ENCODE peak calls at places on chromosomes 11 and 22, in seven cellular contexts. One of them, this sample, is unnamed.

GRCh38 chr11:71251159-71251721 is 1.1 kb downstream of the SHANK2 start:
- DNase-seq in H9: peak; percentile 35
- DNase-seq in GM13977: peak; percentile 53
- DNase-seq in Caco-2: peak; percentile 41
- DNase-seq in fibroblast of pulmonary artery: no peak
- DNase-seq in RWPE2: no peak
- DNase-seq in astrocyte of the spinal cord: no peak
- DNase-seq in this sample: no peak

GRCh38 chr11:6568191-6568918 is 35.1 kb downstream of the RRP8 start:
- DNase-seq in Caco-2: no peak
- DNase-seq in RWPE2: no peak
- DNase-seq in astrocyte of the spinal cord: peak; percentile 73
- DNase-seq in H9: peak; percentile 73
- DNase-seq in fibroblast of pulmonary artery: peak; percentile 89
- DNase-seq in GM13977: peak; percentile 21
- DNase-seq in this sample: no peak

GRCh38 chr22:48483764-48484528 is 1343.7 kb downstream of the BRD1 start:
- DNase-seq in astrocyte of the spinal cord: no peak
- DNase-seq in H9: peak; percentile 41
- DNase-seq in Caco-2: peak; percentile 23
- DNase-seq in fibroblast of pulmonary artery: no peak
- DNase-seq in RWPE2: no peak
- DNase-seq in GM13977: no peak
- DNase-seq in this sample: no peak

GRCh38 chr11:42407379-42407778 is 904.4 kb upstream of the API5 start:
- DNase-seq in Caco-2: no peak
- DNase-seq in H9: peak; percentile 95
- DNase-seq in GM13977: no peak
- DNase-seq in astrocyte of the spinal cord: no peak
- DNase-seq in fibroblast of pulmonary artery: peak; percentile 57
- DNase-seq in RWPE2: no peak
- DNase-seq in this sample: no peak

GRCh38 chr11:2807276-2807681 is 78.3 kb downstream of the CDKN1C start:
- DNase-seq in Caco-2: peak; percentile 31
- DNase-seq in GM13977: no peak
- DNase-seq in RWPE2: peak; percentile 46
- DNase-seq in fibroblast of pulmonary artery: peak; percentile 30
- DNase-seq in astrocyte of the spinal cord: peak; percentile 15
- DNase-seq in H9: peak; percentile 19
- DNase-seq in this sample: peak; percentile 72

GRCh38 chr22:27135582-27135981 is 478.2 kb downstream of the MIAT start:
- DNase-seq in astrocyte of the spinal cord: peak; percentile 64
- DNase-seq in Caco-2: peak; percentile 41
- DNase-seq in RWPE2: no peak
- DNase-seq in GM13977: no peak
- DNase-seq in fibroblast of pulmonary artery: peak; percentile 75
- DNase-seq in H9: no peak
- DNase-seq in this sample: no peak

GRCh38 chr11:85810871-85811611 is at the start of gene SYTL2:
- DNase-seq in GM13977: peak; percentile 66
- DNase-seq in RWPE2: peak; percentile 51
- DNase-seq in astrocyte of the spinal cord: peak; percentile 50
- DNase-seq in Caco-2: peak; percentile 84
- DNase-seq in fibroblast of pulmonary artery: peak; percentile 22
- DNase-seq in H9: peak; percentile 82
- DNase-seq in this sample: no peak

GRCh38 chr11:117044287-117045035 is 53.8 kb downstream of the SIK3 start:
- DNase-seq in H9: no peak
- DNase-seq in astrocyte of the spinal cord: no peak
- DNase-seq in GM13977: no peak
- DNase-seq in fibroblast of pulmonary artery: no peak
- DNase-seq in RWPE2: no peak
- DNase-seq in Caco-2: no peak
- DNase-seq in this sample: no peak

GRCh38 chr11:126115820-126116319 is 53.2 kb upstream of the CDON start:
- DNase-seq in H9: no peak
- DNase-seq in fibroblast of pulmonary artery: peak; percentile 73
- DNase-seq in RWPE2: no peak
- DNase-seq in astrocyte of the spinal cord: peak; percentile 78
- DNase-seq in GM13977: no peak
- DNase-seq in Caco-2: peak; percentile 70
- DNase-seq in this sample: no peak
- TF ChIP-seq CTCF in H9: peak; percentile 29
- TF ChIP-seq CTCF in fibroblast of pulmonary artery: peak; percentile 15
- TF ChIP-seq CTCF in RWPE2: peak; percentile 23
- TF ChIP-seq CTCF in astrocyte of the spinal cord: peak; percentile 36
- TF ChIP-seq CTCF in GM13977: no peak
- TF ChIP-seq CTCF in Caco-2: peak; percentile 58
- TF ChIP-seq CTCF in this sample: peak; percentile 68

GRCh38 chr11:119694334-119694733 is 34.7 kb downstream of the NECTIN1 start:
- DNase-seq in H9: no peak
- DNase-seq in Caco-2: no peak
- DNase-seq in GM13977: peak; percentile 67
- DNase-seq in astrocyte of the spinal cord: no peak
- DNase-seq in RWPE2: no peak
- DNase-seq in fibroblast of pulmonary artery: no peak
- DNase-seq in this sample: no peak
- TF ChIP-seq CTCF in H9: peak; percentile 31
- TF ChIP-seq CTCF in Caco-2: peak; percentile 73
- TF ChIP-seq CTCF in GM13977: peak; percentile 40
- TF ChIP-seq CTCF in astrocyte of the spinal cord: no peak
- TF ChIP-seq CTCF in RWPE2: peak; percentile 41
- TF ChIP-seq CTCF in fibroblast of pulmonary artery: no peak
- TF ChIP-seq CTCF in this sample: no peak

GRCh38 chr11:79953629-79954028 is 512.8 kb upstream of the TENM4 start:
- DNase-seq in Caco-2: no peak
- DNase-seq in fibroblast of pulmonary artery: no peak
- DNase-seq in GM13977: no peak
- DNase-seq in H9: no peak
- DNase-seq in RWPE2: no peak
- DNase-seq in astrocyte of the spinal cord: no peak
- DNase-seq in this sample: no peak
- TF ChIP-seq CTCF in Caco-2: no peak
- TF ChIP-seq CTCF in fibroblast of pulmonary artery: no peak
- TF ChIP-seq CTCF in GM13977: no peak
- TF ChIP-seq CTCF in H9: no peak
- TF ChIP-seq CTCF in RWPE2: no peak
- TF ChIP-seq CTCF in astrocyte of the spinal cord: no peak
- TF ChIP-seq CTCF in this sample: no peak

GRCh38 chr11:118263109-118263508 is 988 bp downstream of the MPZL2 start:
- DNase-seq in astrocyte of the spinal cord: no peak
- DNase-seq in RWPE2: no peak
- DNase-seq in Caco-2: no peak
- DNase-seq in fibroblast of pulmonary artery: no peak
- DNase-seq in H9: no peak
- DNase-seq in GM13977: no peak
- DNase-seq in this sample: no peak

GRCh38 chr11:118263694-118264567 is at the start of gene MPZL2:
- DNase-seq in fibroblast of pulmonary artery: no peak
- DNase-seq in H9: peak; percentile 74
- DNase-seq in GM13977: no peak
- DNase-seq in RWPE2: peak; percentile 94
- DNase-seq in astrocyte of the spinal cord: no peak
- DNase-seq in Caco-2: peak; percentile 93
- DNase-seq in this sample: no peak

GRCh38 chr11:118260353-118260752 is 3.7 kb downstream of the MPZL2 start:
- DNase-seq in GM13977: no peak
- DNase-seq in fibroblast of pulmonary artery: no peak
- DNase-seq in H9: no peak
- DNase-seq in astrocyte of the spinal cord: no peak
- DNase-seq in Caco-2: no peak
- DNase-seq in RWPE2: no peak
- DNase-seq in this sample: no peak

GRCh38 chr11:118259138-118259537 is 5.0 kb downstream of the MPZL2 start:
- DNase-seq in H9: no peak
- DNase-seq in GM13977: no peak
- DNase-seq in fibroblast of pulmonary artery: no peak
- DNase-seq in Caco-2: no peak
- DNase-seq in RWPE2: no peak
- DNase-seq in astrocyte of the spinal cord: no peak
- DNase-seq in this sample: no peak

DNA sequence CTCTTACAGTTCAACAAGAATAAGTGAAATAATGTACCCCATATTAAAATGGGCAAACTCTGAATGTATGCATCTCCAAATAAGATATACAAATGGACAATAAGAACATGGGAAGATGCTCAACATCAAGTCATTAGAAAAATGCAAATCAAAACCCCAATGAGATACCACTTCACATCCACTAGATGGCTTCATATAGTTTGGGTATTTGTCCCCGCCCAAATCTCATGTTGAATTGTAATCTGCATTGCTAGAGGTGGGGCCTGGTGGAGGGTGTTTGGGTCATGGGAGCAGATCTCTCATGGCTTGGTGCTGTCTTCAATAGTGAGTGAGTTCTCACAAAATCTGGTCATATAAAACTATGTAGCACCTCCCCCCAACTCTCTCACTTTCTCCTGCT is 5.7 kb downstream of the MPZL2 start:
- DNase-seq in GM13977: no peak
- DNase-seq in RWPE2: no peak
- DNase-seq in H9: no peak
- DNase-seq in fibroblast of pulmonary artery: no peak
- DNase-seq in Caco-2: no peak
- DNase-seq in astrocyte of the spinal cord: no peak
- DNase-seq in this sample: no peak
- TF ChIP-seq CTCF in GM13977: peak; percentile 4
- TF ChIP-seq CTCF in RWPE2: peak; percentile 52
- TF ChIP-seq CTCF in H9: peak; percentile 54
- TF ChIP-seq CTCF in fibroblast of pulmonary artery: peak; percentile 26
- TF ChIP-seq CTCF in Caco-2: peak; percentile 54
- TF ChIP-seq CTCF in astrocyte of the spinal cord: peak; percentile 20
- TF ChIP-seq CTCF in this sample: peak; percentile 39

GRCh38 chr22:50399751-50400331 is 56.7 kb downstream of the PPP6R2 start:
- DNase-seq in astrocyte of the spinal cord: no peak
- DNase-seq in Caco-2: peak; percentile 53
- DNase-seq in GM13977: peak; percentile 47
- DNase-seq in H9: peak; percentile 75
- DNase-seq in RWPE2: no peak
- DNase-seq in fibroblast of pulmonary artery: peak; percentile 18
- DNase-seq in this sample: no peak
- TF ChIP-seq CTCF in astrocyte of the spinal cord: peak; percentile 40
- TF ChIP-seq CTCF in Caco-2: peak; percentile 62
- TF ChIP-seq CTCF in GM13977: peak; percentile 76
- TF ChIP-seq CTCF in H9: peak; percentile 75
- TF ChIP-seq CTCF in RWPE2: peak; percentile 29
- TF ChIP-seq CTCF in fibroblast of pulmonary artery: peak; percentile 44
- TF ChIP-seq CTCF in this sample: peak; percentile 56

DNA sequence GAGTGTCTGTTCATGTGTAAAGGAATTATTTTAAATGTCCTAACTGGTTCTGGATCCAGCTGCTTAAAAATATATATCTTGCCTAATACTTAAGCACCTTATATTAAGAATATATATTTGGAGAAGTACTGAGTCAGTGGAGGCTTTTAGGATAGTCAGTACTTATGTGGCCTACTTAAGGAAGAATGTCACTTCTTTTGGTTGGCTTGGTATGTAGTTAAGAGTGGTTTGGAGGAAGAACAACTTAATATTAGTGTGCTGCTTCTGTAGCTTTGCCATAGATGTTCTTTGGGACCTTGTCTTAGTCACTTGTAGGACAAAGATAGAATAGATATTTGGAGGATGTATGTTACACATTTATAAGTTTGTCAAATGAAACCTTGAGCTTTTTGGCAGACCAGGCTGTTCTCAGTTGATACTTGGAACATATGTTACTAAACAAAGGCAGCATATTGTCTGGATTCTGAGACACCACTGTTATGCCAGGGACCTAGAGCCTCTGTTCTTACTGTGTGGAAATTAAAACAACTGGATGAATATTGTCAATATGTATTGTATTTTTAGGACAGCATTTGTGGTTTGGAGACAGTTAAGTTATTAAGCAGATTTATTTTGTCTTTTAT is 4.9 kb downstream of the HIPK3 start:
- DNase-seq in RWPE2: no peak
- DNase-seq in H9: no peak
- DNase-seq in GM13977: no peak
- DNase-seq in astrocyte of the spinal cord: peak; percentile 19
- DNase-seq in Caco-2: no peak
- DNase-seq in fibroblast of pulmonary artery: peak; percentile 27
- DNase-seq in this sample: no peak
- TF ChIP-seq CTCF in RWPE2: no peak
- TF ChIP-seq CTCF in H9: no peak
- TF ChIP-seq CTCF in GM13977: no peak
- TF ChIP-seq CTCF in astrocyte of the spinal cord: no peak
- TF ChIP-seq CTCF in Caco-2: no peak
- TF ChIP-seq CTCF in fibroblast of pulmonary artery: no peak
- TF ChIP-seq CTCF in this sample: no peak

DNA sequence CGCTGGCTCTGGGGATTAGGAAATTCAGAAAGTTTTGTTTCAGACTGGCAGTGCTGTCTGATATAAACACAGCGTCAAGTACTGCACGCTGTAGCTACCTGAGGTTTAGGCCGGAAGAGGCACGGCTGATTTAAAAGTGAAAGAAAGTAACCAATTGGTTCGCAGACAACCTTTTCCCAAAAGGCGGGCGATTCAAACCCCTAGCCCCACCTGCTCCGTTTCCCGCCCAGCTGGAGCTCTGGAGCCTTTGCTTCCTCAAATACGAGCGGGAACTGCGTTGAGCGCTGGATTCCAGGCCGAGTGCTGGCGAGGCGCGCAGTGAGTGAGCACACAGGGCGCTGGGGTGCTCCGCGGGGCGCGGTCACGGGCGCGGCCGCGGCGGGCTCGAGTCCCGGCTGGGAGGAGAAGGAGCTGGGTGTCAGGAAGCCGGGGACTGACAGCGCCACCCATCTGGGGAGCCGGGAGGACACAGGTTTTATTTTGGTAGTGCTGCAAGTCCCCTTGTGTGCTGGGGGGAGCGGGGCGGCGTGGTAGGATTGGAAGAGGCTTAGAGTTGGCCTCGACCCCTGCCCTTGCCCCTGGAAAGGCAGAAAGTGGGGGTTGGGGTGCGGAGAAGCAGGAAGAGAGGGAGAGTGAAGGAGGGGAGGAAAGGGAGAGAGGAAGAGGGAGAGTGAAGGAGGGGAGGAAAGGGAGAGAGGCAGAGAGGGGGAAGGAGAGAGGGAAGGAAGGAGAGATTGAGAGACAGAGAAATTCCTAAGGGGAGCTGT is 2.1 kb downstream of the FAM111A start:
- DNase-seq in Caco-2: peak; percentile 94
- DNase-seq in H9: peak; percentile 92
- DNase-seq in astrocyte of the spinal cord: peak; percentile 82
- DNase-seq in GM13977: peak; percentile 88
- DNase-seq in RWPE2: peak; percentile 91
- DNase-seq in fibroblast of pulmonary artery: peak; percentile 83
- DNase-seq in this sample: no peak
- TF ChIP-seq CTCF in Caco-2: no peak
- TF ChIP-seq CTCF in H9: peak; percentile 48
- TF ChIP-seq CTCF in astrocyte of the spinal cord: peak; percentile 16
- TF ChIP-seq CTCF in GM13977: peak; percentile 36
- TF ChIP-seq CTCF in RWPE2: peak; percentile 27
- TF ChIP-seq CTCF in fibroblast of pulmonary artery: no peak
- TF ChIP-seq CTCF in this sample: peak; percentile 46